ENCODE peak calls at places on chromosome 14, in six cellular contexts. R is effector CD8-positive, alpha-beta T cell; J is T1000; Y is right cardiac atrium; K is choroid plexus epithelial cell; L is MM.1S. X is an unnamed sample.

GRCh38 chr14:60509438-60510253 is 700 bp downstream of the SIX6 start:
- DNase-seq in R (no peak), K (no peak), L (no peak), Y (no peak), J (no peak), X (peak)

GRCh38 chr14:42782744-42783143 is 1176.1 kb downstream of the LRFN5 start:
- DNase-seq in R (no peak), K (no peak), J (no peak), L (peak), Y (no peak), X (no peak)

GRCh38 chr14:94505206-94505605 is 4.1 kb downstream of the SERPINA12 start:
- DNase-seq in L (no peak), J (no peak), K (no peak), Y (no peak), R (no peak), X (no peak)

GRCh38 chr14:65225299-65226159 is 123.2 kb upstream of the MAX start:
- DNase-seq in J (no peak), L (no peak), R (no peak), Y (no peak), K (no peak), X (no peak)

GRCh38 chr14:71891185-71891584 is 41.0 kb upstream of the RGS6 start:
- DNase-seq in L (no peak), Y (no peak), J (no peak), R (no peak), K (no peak), X (no peak)

GRCh38 chr14:99819514-99819913 is 26.3 kb downstream of the EML1 start:
- DNase-seq in J (no peak), K (peak), Y (no peak), R (no peak), L (no peak), X (no peak)

GRCh38 chr14:106879241-106879640 is 1352.9 kb downstream of the TMEM121 start:
- DNase-seq in K (no peak), L (peak), R (peak), J (no peak), Y (no peak), X (peak)

GRCh38 chr14:100268591-100269207 is 29.8 kb downstream of the YY1 start:
- DNase-seq in Y (no peak), L (no peak), J (no peak), R (no peak), K (peak), X (no peak)

GRCh38 chr14:33617154-33617553 is 333.7 kb downstream of the EGLN3 start:
- DNase-seq in L (no peak), R (no peak), Y (no peak), K (peak), J (peak), X (no peak)

GRCh38 chr14:74619672-74620131 is 7.7 kb upstream of the LTBP2 start:
- DNase-seq in J (peak), L (no peak), K (peak), R (no peak), Y (peak), X (no peak)

GRCh38 chr14:69979882-69980281 is 100.7 kb downstream of the SMOC1 start:
- DNase-seq in J (no peak), R (no peak), K (no peak), L (no peak), Y (no peak), X (no peak)

GRCh38 chr14:62015945-62016344 is 253.7 kb downstream of the SNAPC1 start:
- DNase-seq in K (peak), R (no peak), L (peak), J (no peak), Y (no peak), X (no peak)

GRCh38 chr14:103395245-103395644 is 10.0 kb downstream of the MARK3 start:
- DNase-seq in J (no peak), Y (no peak), R (no peak), L (no peak), K (peak), X (no peak)

GRCh38 chr14:104499784-104500496 is 79.6 kb upstream of the C14orf180 start:
- DNase-seq in K (no peak), R (no peak), Y (no peak), L (no peak), J (no peak), X (no peak)

GRCh38 chr14:68788275-68789001 is 4.4 kb downstream of the ZFP36L1 start:
- DNase-seq in Y (no peak), R (no peak), L (no peak), K (no peak), J (no peak), X (no peak)

GRCh38 chr14:81942071-81942470 is 408.4 kb upstream of the SEL1L start:
- DNase-seq in L (no peak), R (no peak), Y (no peak), K (no peak), J (no peak), X (no peak)

GRCh38 chr14:91996951-91997371 is 42.9 kb downstream of the TRIP11 start:
- DNase-seq in J (no peak), K (peak), L (peak), Y (no peak), R (no peak), X (no peak)

GRCh38 chr14:24315243-24315806 is 4.0 kb downstream of the LTB4R start:
- DNase-seq in R (no peak), L (no peak), K (no peak), Y (no peak), J (no peak), X (no peak)

GRCh38 chr14:30252800-30253425 is 306.0 kb upstream of the G2E3 start:
- DNase-seq in Y (no peak), J (no peak), K (peak), L (no peak), R (no peak), X (no peak)

GRCh38 chr14:54002653-54003052 is 46.0 kb upstream of the BMP4 start:
- DNase-seq in K (peak), J (peak), R (no peak), Y (no peak), L (no peak), X (no peak)

GRCh38 chr14:36675581-36675980 is 13.9 kb downstream of the PAX9 start:
- DNase-seq in L (peak), J (no peak), Y (no peak), R (no peak), K (no peak), X (no peak)

GRCh38 chr14:53880761-53881160 is 75.9 kb downstream of the BMP4 start:
- DNase-seq in R (no peak), L (no peak), J (no peak), Y (no peak), K (no peak), X (no peak)

GRCh38 chr14:52792097-52792415 is 649 bp upstream of the GNPNAT1 start:
- DNase-seq in J (no peak), K (no peak), Y (no peak), L (no peak), R (no peak), X (no peak)

GRCh38 chr14:102568115-102568614 is 24.3 kb upstream of the RCOR1 start:
- DNase-seq in Y (no peak), K (no peak), J (no peak), R (no peak), L (peak), X (no peak)

GRCh38 chr14:72699852-72700257 is 194.0 kb downstream of the DPF3 start:
- DNase-seq in R (no peak), J (no peak), Y (peak), K (peak), L (no peak), X (no peak)

GRCh38 chr14:22449612-22449930 is 139.5 kb downstream of the DAD1 start:
- DNase-seq in J (no peak), L (no peak), K (no peak), Y (peak), R (no peak), X (no peak)

GRCh38 chr14:31068235-31068634 is 42.1 kb upstream of the STRN3 start:
- DNase-seq in R (no peak), L (no peak), J (no peak), K (no peak), Y (no peak), X (no peak)

GRCh38 chr14:96039633-96040311 is 610 bp downstream of the C14orf132 start:
- DNase-seq in K (peak), R (no peak), J (no peak), L (no peak), Y (peak), X (peak)

GRCh38 chr14:32381869-32382268 is 52.8 kb downstream of the AKAP6 start:
- DNase-seq in K (no peak), Y (no peak), J (no peak), R (no peak), L (no peak), X (no peak)

GRCh38 chr14:90368946-90369721 is 27.7 kb upstream of the CALM1 start:
- DNase-seq in K (peak), J (no peak), L (no peak), Y (no peak), R (no peak), X (no peak)

GRCh38 chr14:29710015-29710414 is 217.6 kb downstream of the PRKD1 start:
- DNase-seq in L (no peak), K (peak), J (no peak), Y (no peak), R (no peak), X (no peak)

GRCh38 chr14:62957562-62957961 is 87.7 kb downstream of the KCNH5 start:
- DNase-seq in K (peak), R (no peak), J (peak), Y (no peak), L (no peak), X (no peak)

GRCh38 chr14:91892918-91893527 is 25.7 kb upstream of the TC2N start:
- DNase-seq in K (peak), Y (no peak), L (no peak), J (no peak), R (no peak), X (peak)

GRCh38 chr14:100525615-100526014 is 61.6 kb downstream of the BEGAIN start:
- DNase-seq in L (no peak), R (no peak), J (no peak), Y (peak), K (no peak), X (peak)

GRCh38 chr14:63614964-63615363 is 26.7 kb downstream of the WDR89 start:
- DNase-seq in R (no peak), K (peak), J (no peak), L (no peak), Y (no peak), X (no peak)

GRCh38 chr14:23573384-23573783 is 5.2 kb downstream of the JPH4 start:
- DNase-seq in Y (no peak), J (no peak), R (no peak), K (no peak), L (no peak), X (no peak)

GRCh38 chr14:71754422-71755095 is 177.7 kb upstream of the RGS6 start:
- DNase-seq in J (no peak), R (no peak), L (no peak), Y (no peak), K (no peak), X (no peak)

X was measured in WERI-Rb-1.